ENCODE peak calls at places on chromosomes 1 and 21, in seven cellular contexts. One of them, this sample, is unnamed.

GRCh38 chr1:25714532-25714931 is 85.5 kb upstream of the SELENON start:
- DNase-seq in colonic mucosa: no peak
- DNase-seq in NCI-H2029 treated with DMSO at 0.1 percent for 48 hours: no peak
- DNase-seq in stromal cell of bone marrow: no peak
- DNase-seq in T47D: no peak
- DNase-seq in choroid plexus epithelial cell: no peak
- DNase-seq in mesendoderm: no peak
- DNase-seq in this sample: no peak

GRCh38 chr1:79711001-79711431 is 704.5 kb upstream of the ADGRL4 start:
- DNase-seq in colonic mucosa: no peak
- DNase-seq in NCI-H2029 treated with DMSO at 0.1 percent for 48 hours: no peak
- DNase-seq in stromal cell of bone marrow: peak; percentile 59
- DNase-seq in T47D: no peak
- DNase-seq in choroid plexus epithelial cell: peak; percentile 37
- DNase-seq in mesendoderm: no peak
- DNase-seq in this sample: no peak

GRCh38 chr1:47210666-47211065 is 20.8 kb upstream of the PDZK1IP1 start:
- DNase-seq in colonic mucosa: no peak
- DNase-seq in NCI-H2029 treated with DMSO at 0.1 percent for 48 hours: no peak
- DNase-seq in stromal cell of bone marrow: no peak
- DNase-seq in T47D: no peak
- DNase-seq in choroid plexus epithelial cell: no peak
- DNase-seq in mesendoderm: peak; percentile 88
- DNase-seq in this sample: no peak

GRCh38 chr1:162136760-162137537 is 67.5 kb downstream of the NOS1AP start:
- DNase-seq in colonic mucosa: no peak
- DNase-seq in NCI-H2029 treated with DMSO at 0.1 percent for 48 hours: no peak
- DNase-seq in stromal cell of bone marrow: peak; percentile 21
- DNase-seq in T47D: peak; percentile 26
- DNase-seq in choroid plexus epithelial cell: peak; percentile 94
- DNase-seq in mesendoderm: peak; percentile 87
- DNase-seq in this sample: no peak

GRCh38 chr1:14598498-14599172 is at the start of gene KAZN:
- DNase-seq in colonic mucosa: peak; percentile 18
- DNase-seq in NCI-H2029 treated with DMSO at 0.1 percent for 48 hours: no peak
- DNase-seq in stromal cell of bone marrow: no peak
- DNase-seq in T47D: no peak
- DNase-seq in choroid plexus epithelial cell: no peak
- DNase-seq in mesendoderm: peak; percentile 87
- DNase-seq in this sample: no peak

GRCh38 chr1:19799877-19800804 is at the start of gene TMCO4:
- DNase-seq in colonic mucosa: peak; percentile 65
- DNase-seq in NCI-H2029 treated with DMSO at 0.1 percent for 48 hours: no peak
- DNase-seq in stromal cell of bone marrow: peak; percentile 38
- DNase-seq in T47D: peak; percentile 23
- DNase-seq in choroid plexus epithelial cell: peak; percentile 88
- DNase-seq in mesendoderm: peak; percentile 32
- DNase-seq in this sample: peak; percentile 76

GRCh38 chr1:6330410-6330827 is 63.1 kb downstream of the ACOT7 start:
- DNase-seq in colonic mucosa: no peak
- DNase-seq in NCI-H2029 treated with DMSO at 0.1 percent for 48 hours: no peak
- DNase-seq in stromal cell of bone marrow: peak; percentile 65
- DNase-seq in T47D: no peak
- DNase-seq in choroid plexus epithelial cell: no peak
- DNase-seq in mesendoderm: no peak
- DNase-seq in this sample: no peak

GRCh38 chr1:180533571-180533987 is 25.2 kb upstream of the OVAAL start:
- DNase-seq in colonic mucosa: peak; percentile 70
- DNase-seq in NCI-H2029 treated with DMSO at 0.1 percent for 48 hours: peak; percentile 75
- DNase-seq in stromal cell of bone marrow: no peak
- DNase-seq in T47D: no peak
- DNase-seq in choroid plexus epithelial cell: peak; percentile 79
- DNase-seq in mesendoderm: peak; percentile 74
- DNase-seq in this sample: peak; percentile 80

GRCh38 chr1:61079898-61080336 is 2.4 kb upstream of the NFIA start:
- DNase-seq in colonic mucosa: peak; percentile 83
- DNase-seq in NCI-H2029 treated with DMSO at 0.1 percent for 48 hours: peak; percentile 88
- DNase-seq in stromal cell of bone marrow: peak; percentile 84
- DNase-seq in T47D: no peak
- DNase-seq in choroid plexus epithelial cell: peak; percentile 86
- DNase-seq in mesendoderm: peak; percentile 89
- DNase-seq in this sample: peak; percentile 76

GRCh38 chr1:18583326-18583941 is 47.2 kb upstream of the PAX7 start:
- DNase-seq in colonic mucosa: peak; percentile 22
- DNase-seq in NCI-H2029 treated with DMSO at 0.1 percent for 48 hours: no peak
- DNase-seq in stromal cell of bone marrow: peak; percentile 13
- DNase-seq in T47D: no peak
- DNase-seq in choroid plexus epithelial cell: no peak
- DNase-seq in mesendoderm: no peak
- DNase-seq in this sample: no peak

GRCh38 chr1:78274814-78275213 is 216.0 kb upstream of the PTGFR start:
- DNase-seq in colonic mucosa: no peak
- DNase-seq in NCI-H2029 treated with DMSO at 0.1 percent for 48 hours: no peak
- DNase-seq in stromal cell of bone marrow: peak; percentile 84
- DNase-seq in T47D: no peak
- DNase-seq in choroid plexus epithelial cell: peak; percentile 40
- DNase-seq in mesendoderm: no peak
- DNase-seq in this sample: no peak

GRCh38 chr1:184860535-184860934 is 105.9 kb upstream of the EDEM3 start:
- DNase-seq in colonic mucosa: no peak
- DNase-seq in NCI-H2029 treated with DMSO at 0.1 percent for 48 hours: no peak
- DNase-seq in stromal cell of bone marrow: no peak
- DNase-seq in T47D: no peak
- DNase-seq in choroid plexus epithelial cell: no peak
- DNase-seq in mesendoderm: no peak
- DNase-seq in this sample: no peak

GRCh38 chr21:36461918-36462486 is 17.9 kb downstream of the CLDN14 start:
- DNase-seq in colonic mucosa: peak; percentile 69
- DNase-seq in NCI-H2029 treated with DMSO at 0.1 percent for 48 hours: no peak
- DNase-seq in stromal cell of bone marrow: no peak
- DNase-seq in T47D: no peak
- DNase-seq in choroid plexus epithelial cell: no peak
- DNase-seq in mesendoderm: no peak
- DNase-seq in this sample: peak; percentile 51

GRCh38 chr1:160711528-160712311 is at the start of gene CD48:
- DNase-seq in colonic mucosa: no peak
- DNase-seq in NCI-H2029 treated with DMSO at 0.1 percent for 48 hours: no peak
- DNase-seq in stromal cell of bone marrow: no peak
- DNase-seq in T47D: no peak
- DNase-seq in choroid plexus epithelial cell: no peak
- DNase-seq in mesendoderm: no peak
- DNase-seq in this sample: peak; percentile 28

GRCh38 chr1:182617734-182618288 is 13.6 kb upstream of the RGS16 start:
- DNase-seq in colonic mucosa: no peak
- DNase-seq in NCI-H2029 treated with DMSO at 0.1 percent for 48 hours: no peak
- DNase-seq in stromal cell of bone marrow: no peak
- DNase-seq in T47D: no peak
- DNase-seq in choroid plexus epithelial cell: peak; percentile 43
- DNase-seq in mesendoderm: peak; percentile 92
- DNase-seq in this sample: no peak

GRCh38 chr21:29130234-29130993 is at the start of gene MAP3K7CL:
- DNase-seq in colonic mucosa: no peak
- DNase-seq in NCI-H2029 treated with DMSO at 0.1 percent for 48 hours: no peak
- DNase-seq in stromal cell of bone marrow: peak; percentile 98
- DNase-seq in T47D: no peak
- DNase-seq in choroid plexus epithelial cell: peak; percentile 100
- DNase-seq in mesendoderm: peak; percentile 45
- DNase-seq in this sample: no peak

GRCh38 chr1:40808444-40808843 is 24.9 kb downstream of the KCNQ4 start:
- DNase-seq in colonic mucosa: no peak
- DNase-seq in NCI-H2029 treated with DMSO at 0.1 percent for 48 hours: no peak
- DNase-seq in stromal cell of bone marrow: no peak
- DNase-seq in T47D: no peak
- DNase-seq in choroid plexus epithelial cell: no peak
- DNase-seq in mesendoderm: no peak
- DNase-seq in this sample: no peak

GRCh38 chr21:34933609-34934345 is 115.3 kb downstream of the RUNX1 start:
- DNase-seq in colonic mucosa: no peak
- DNase-seq in NCI-H2029 treated with DMSO at 0.1 percent for 48 hours: no peak
- DNase-seq in stromal cell of bone marrow: no peak
- DNase-seq in T47D: no peak
- DNase-seq in choroid plexus epithelial cell: no peak
- DNase-seq in mesendoderm: no peak
- DNase-seq in this sample: no peak

GRCh38 chr21:15005391-15005790 is 59.4 kb downstream of the NRIP1 start:
- DNase-seq in colonic mucosa: no peak
- DNase-seq in NCI-H2029 treated with DMSO at 0.1 percent for 48 hours: no peak
- DNase-seq in stromal cell of bone marrow: no peak
- DNase-seq in T47D: no peak
- DNase-seq in choroid plexus epithelial cell: peak; percentile 71
- DNase-seq in mesendoderm: peak; percentile 88
- DNase-seq in this sample: no peak

GRCh38 chr1:12088607-12089006 is 25.5 kb downstream of the TNFRSF8 start:
- DNase-seq in colonic mucosa: no peak
- DNase-seq in NCI-H2029 treated with DMSO at 0.1 percent for 48 hours: no peak
- DNase-seq in stromal cell of bone marrow: no peak
- DNase-seq in T47D: no peak
- DNase-seq in choroid plexus epithelial cell: no peak
- DNase-seq in mesendoderm: no peak
- DNase-seq in this sample: no peak

This sample was measured in left colon.